ENCODE peak calls at places on chromosomes 7 and 10, in four cellular contexts. One of them, this sample, is unnamed.
A peak's percentile ranks its signal among the peaks of the same experiment; 100 is the strongest.

GRCh38 chr10:97643586-97643985 is 3.1 kb downstream of the PI4K2A start:
- DNase-seq in fibroblast of lung: no peak
- DNase-seq in AG09309: no peak
- DNase-seq in HCT116: no peak
- DNase-seq in this sample: no peak

GRCh38 chr10:72689660-72690059 is 2.3 kb upstream of the MCU start:
- DNase-seq in fibroblast of lung: no peak
- DNase-seq in HCT116: no peak
- DNase-seq in AG09309: no peak
- DNase-seq in this sample: no peak

GRCh38 chr7:130853503-130854279 is 119.7 kb upstream of the KLF14 start:
- DNase-seq in fibroblast of lung: no peak
- DNase-seq in HCT116: peak; percentile 96
- DNase-seq in AG09309: peak; percentile 55
- DNase-seq in this sample: no peak

GRCh38 chr7:102287465-102288146 is 938 bp downstream of the SH2B2 start:
- DNase-seq in fibroblast of lung: peak; percentile 12
- DNase-seq in AG09309: no peak
- DNase-seq in HCT116: no peak
- DNase-seq in this sample: no peak

GRCh38 chr7:55271069-55271468 is 94.1 kb upstream of the LANCL2 start:
- DNase-seq in AG09309: no peak
- DNase-seq in HCT116: no peak
- DNase-seq in fibroblast of lung: peak; percentile 24
- DNase-seq in this sample: no peak

GRCh38 chr10:24858244-24858907 is 94.0 kb downstream of the PRTFDC1 start:
- DNase-seq in fibroblast of lung: peak; percentile 52
- DNase-seq in AG09309: peak; percentile 24
- DNase-seq in HCT116: no peak
- DNase-seq in this sample: no peak

GRCh38 chr7:126483972-126484371 is 768.8 kb downstream of the GRM8 start:
- DNase-seq in HCT116: no peak
- DNase-seq in fibroblast of lung: no peak
- DNase-seq in AG09309: no peak
- DNase-seq in this sample: no peak

GRCh38 chr10:127577878-127578627 is 28.9 kb downstream of the NPS start:
- DNase-seq in HCT116: no peak
- DNase-seq in AG09309: no peak
- DNase-seq in fibroblast of lung: no peak
- DNase-seq in this sample: no peak

GRCh38 chr7:2728309-2729042 is 40.5 kb downstream of the AMZ1 start:
- DNase-seq in AG09309: no peak
- DNase-seq in fibroblast of lung: peak; percentile 27
- DNase-seq in HCT116: no peak
- DNase-seq in this sample: no peak

GRCh38 chr7:32941181-32941995 is 15.9 kb upstream of the FKBP9 start:
- DNase-seq in fibroblast of lung: no peak
- DNase-seq in HCT116: no peak
- DNase-seq in AG09309: no peak
- DNase-seq in this sample: no peak

GRCh38 chr7:87474533-87475358 is 734 bp downstream of the ABCB4 start:
- DNase-seq in fibroblast of lung: no peak
- DNase-seq in HCT116: no peak
- DNase-seq in AG09309: peak; percentile 46
- DNase-seq in this sample: no peak

GRCh38 chr7:135571834-135572233 is 14.1 kb downstream of the NUP205 start:
- DNase-seq in HCT116: no peak
- DNase-seq in AG09309: no peak
- DNase-seq in fibroblast of lung: no peak
- DNase-seq in this sample: no peak

GRCh38 chr7:44618754-44619153 is 12.3 kb downstream of the OGDH start:
- DNase-seq in HCT116: peak; percentile 21
- DNase-seq in AG09309: no peak
- DNase-seq in fibroblast of lung: no peak
- DNase-seq in this sample: no peak

GRCh38 chr10:51733061-51733460 is 33.7 kb upstream of the CSTF2T start:
- DNase-seq in HCT116: no peak
- DNase-seq in AG09309: no peak
- DNase-seq in fibroblast of lung: peak; percentile 13
- DNase-seq in this sample: no peak

GRCh38 chr10:58435297-58435696 is 50.1 kb downstream of the TFAM start:
- DNase-seq in fibroblast of lung: peak; percentile 94
- DNase-seq in AG09309: peak; percentile 96
- DNase-seq in HCT116: peak; percentile 88
- DNase-seq in this sample: peak; percentile 99

GRCh38 chr7:80826520-80827237 is 92.2 kb downstream of the SEMA3C start:
- DNase-seq in HCT116: peak; percentile 29
- DNase-seq in AG09309: no peak
- DNase-seq in fibroblast of lung: peak; percentile 69
- DNase-seq in this sample: peak; percentile 94

GRCh38 chr7:12861070-12861469 is 173.6 kb downstream of the ARL4A start:
- DNase-seq in AG09309: no peak
- DNase-seq in HCT116: no peak
- DNase-seq in fibroblast of lung: peak; percentile 4
- DNase-seq in this sample: peak; percentile 53

GRCh38 chr10:97498841-97499560 is at the start of gene UBTD1:
- DNase-seq in AG09309: no peak
- DNase-seq in HCT116: no peak
- DNase-seq in fibroblast of lung: peak; percentile 41
- DNase-seq in this sample: no peak

GRCh38 chr10:102652170-102652926 is 8.1 kb downstream of the TRIM8 start:
- DNase-seq in HCT116: no peak
- DNase-seq in AG09309: no peak
- DNase-seq in fibroblast of lung: no peak
- DNase-seq in this sample: no peak
- TF ChIP-seq CTCF in HCT116: no peak
- TF ChIP-seq CTCF in AG09309: no peak
- TF ChIP-seq CTCF in fibroblast of lung: no peak
- TF ChIP-seq CTCF in this sample: no peak

GRCh38 chr10:69328346-69328687 is 50.0 kb downstream of the HK1 start:
- DNase-seq in HCT116: no peak
- DNase-seq in fibroblast of lung: no peak
- DNase-seq in AG09309: no peak
- DNase-seq in this sample: no peak
- H3K4me3 ChIP-seq in HCT116: no peak overlapping the region
- H3K4me3 ChIP-seq in fibroblast of lung: peak overlapping the region; percentile 27
- H3K4me3 ChIP-seq in AG09309: no peak overlapping the region
- H3K4me3 ChIP-seq in this sample: no peak overlapping the region

GRCh38 chr10:119644215-119644826 is 6.9 kb upstream of the BAG3 start:
- DNase-seq in fibroblast of lung: no peak
- DNase-seq in AG09309: no peak
- DNase-seq in HCT116: no peak
- DNase-seq in this sample: no peak
- TF ChIP-seq CTCF in fibroblast of lung: peak; percentile 17
- TF ChIP-seq CTCF in AG09309: peak; percentile 41
- TF ChIP-seq CTCF in HCT116: peak; percentile 52
- TF ChIP-seq CTCF in this sample: no peak

GRCh38 chr10:102397222-102398171 is 2.0 kb downstream of the NFKB2 start:
- DNase-seq in fibroblast of lung: no peak
- DNase-seq in AG09309: no peak
- DNase-seq in HCT116: no peak
- DNase-seq in this sample: no peak
- H3K4me3 ChIP-seq in fibroblast of lung: no peak overlapping the region
- H3K4me3 ChIP-seq in AG09309: no peak overlapping the region
- H3K4me3 ChIP-seq in HCT116: no peak overlapping the region
- H3K4me3 ChIP-seq in this sample: no peak overlapping the region

GRCh38 chr7:356087-356486 is 66.1 kb downstream of the FOXL3 start:
- DNase-seq in HCT116: no peak
- DNase-seq in AG09309: no peak
- DNase-seq in fibroblast of lung: no peak
- DNase-seq in this sample: no peak

GRCh38 chr7:355568-355967 is 65.6 kb downstream of the FOXL3 start:
- DNase-seq in HCT116: no peak
- DNase-seq in fibroblast of lung: no peak
- DNase-seq in AG09309: no peak
- DNase-seq in this sample: no peak

GRCh38 chr7:353746-354325 is 63.9 kb downstream of the FOXL3 start:
- DNase-seq in AG09309: no peak
- DNase-seq in HCT116: no peak
- DNase-seq in fibroblast of lung: no peak
- DNase-seq in this sample: no peak

GRCh38 chr7:356691-357462 is 66.9 kb downstream of the FOXL3 start:
- DNase-seq in AG09309: no peak
- DNase-seq in HCT116: no peak
- DNase-seq in fibroblast of lung: no peak
- DNase-seq in this sample: no peak

GRCh38 chr7:354597-355470 is 64.9 kb downstream of the FOXL3 start:
- DNase-seq in fibroblast of lung: no peak
- DNase-seq in AG09309: no peak
- DNase-seq in HCT116: no peak
- DNase-seq in this sample: no peak
- TF ChIP-seq CTCF in fibroblast of lung: no peak
- TF ChIP-seq CTCF in AG09309: no peak
- TF ChIP-seq CTCF in HCT116: no peak
- TF ChIP-seq CTCF in this sample: no peak

GRCh38 chr10:104321716-104322415 is 16.4 kb downstream of the ITPRIP start:
- DNase-seq in AG09309: no peak
- DNase-seq in fibroblast of lung: no peak
- DNase-seq in HCT116: no peak
- DNase-seq in this sample: no peak

GRCh38 chr10:104321226-104321625 is 17.0 kb downstream of the ITPRIP start:
- DNase-seq in AG09309: no peak
- DNase-seq in HCT116: no peak
- DNase-seq in fibroblast of lung: no peak
- DNase-seq in this sample: no peak

GRCh38 chr10:104323721-104324686 is 14.3 kb downstream of the ITPRIP start:
- DNase-seq in AG09309: no peak
- DNase-seq in fibroblast of lung: no peak
- DNase-seq in HCT116: no peak
- DNase-seq in this sample: no peak

GRCh38 chr10:104323085-104323484 is 15.2 kb downstream of the ITPRIP start:
- DNase-seq in AG09309: no peak
- DNase-seq in HCT116: no peak
- DNase-seq in fibroblast of lung: no peak
- DNase-seq in this sample: no peak

GRCh38 chr10:104322416-104322782 is 15.9 kb downstream of the ITPRIP start:
- DNase-seq in AG09309: no peak
- DNase-seq in fibroblast of lung: no peak
- DNase-seq in HCT116: no peak
- DNase-seq in this sample: no peak
- H3K4me3 ChIP-seq in AG09309: no peak overlapping the region
- H3K4me3 ChIP-seq in fibroblast of lung: no peak overlapping the region
- H3K4me3 ChIP-seq in HCT116: no peak overlapping the region
- H3K4me3 ChIP-seq in this sample: no peak overlapping the region

GRCh38 chr10:96043157-96043894 is at the start of gene CCNJ:
- DNase-seq in HCT116: peak; percentile 77
- DNase-seq in AG09309: peak; percentile 47
- DNase-seq in fibroblast of lung: peak; percentile 89
- DNase-seq in this sample: peak; percentile 73
- TF ChIP-seq CTCF in HCT116: no peak
- TF ChIP-seq CTCF in AG09309: no peak
- TF ChIP-seq CTCF in fibroblast of lung: peak; percentile 10
- TF ChIP-seq CTCF in this sample: no peak

GRCh38 chr7:94393251-94393758 is 1.4 kb upstream of the COL1A2 start:
- DNase-seq in AG09309: no peak
- DNase-seq in fibroblast of lung: peak; percentile 54
- DNase-seq in HCT116: no peak
- DNase-seq in this sample: no peak

GRCh38 chr7:94395141-94396041 is 696 bp downstream of the COL1A2 start:
- DNase-seq in fibroblast of lung: peak; percentile 95
- DNase-seq in AG09309: no peak
- DNase-seq in HCT116: peak; percentile 59
- DNase-seq in this sample: peak; percentile 89

GRCh38 chr7:94394399-94395140 is at the start of gene COL1A2:
- DNase-seq in AG09309: peak; percentile 99
- DNase-seq in fibroblast of lung: peak; percentile 98
- DNase-seq in HCT116: no peak
- DNase-seq in this sample: peak; percentile 87

GRCh38 chr7:94392391-94392782 is 2.3 kb upstream of the COL1A2 start:
- DNase-seq in fibroblast of lung: no peak
- DNase-seq in HCT116: no peak
- DNase-seq in AG09309: no peak
- DNase-seq in this sample: no peak

DNA sequence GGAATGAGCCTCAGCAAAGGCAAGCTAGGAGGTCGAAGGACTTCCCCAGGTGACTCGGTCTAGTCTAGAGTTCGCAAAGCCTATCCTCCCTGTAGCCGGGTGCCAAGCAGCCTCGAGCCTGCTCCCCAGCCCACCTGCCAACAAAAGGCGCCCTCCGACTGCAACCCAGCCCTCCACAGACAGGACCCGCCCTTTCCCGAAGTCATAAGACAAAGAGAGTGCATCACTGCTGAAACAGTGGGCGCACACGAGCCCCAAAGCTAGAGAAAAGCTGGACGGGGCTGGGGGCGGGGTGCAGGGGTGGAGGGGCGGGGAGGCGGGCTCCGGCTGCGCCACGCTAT is 667 bp upstream of the COL1A2 start:
- DNase-seq in HCT116: no peak
- DNase-seq in AG09309: no peak
- DNase-seq in fibroblast of lung: no peak
- DNase-seq in this sample: no peak
- H3K4me3 ChIP-seq in HCT116: no peak overlapping the region
- H3K4me3 ChIP-seq in AG09309: peak overlapping the region; percentile 87
- H3K4me3 ChIP-seq in fibroblast of lung: peak overlapping the region; percentile 97
- H3K4me3 ChIP-seq in this sample: peak overlapping the region; percentile 99

DNA sequence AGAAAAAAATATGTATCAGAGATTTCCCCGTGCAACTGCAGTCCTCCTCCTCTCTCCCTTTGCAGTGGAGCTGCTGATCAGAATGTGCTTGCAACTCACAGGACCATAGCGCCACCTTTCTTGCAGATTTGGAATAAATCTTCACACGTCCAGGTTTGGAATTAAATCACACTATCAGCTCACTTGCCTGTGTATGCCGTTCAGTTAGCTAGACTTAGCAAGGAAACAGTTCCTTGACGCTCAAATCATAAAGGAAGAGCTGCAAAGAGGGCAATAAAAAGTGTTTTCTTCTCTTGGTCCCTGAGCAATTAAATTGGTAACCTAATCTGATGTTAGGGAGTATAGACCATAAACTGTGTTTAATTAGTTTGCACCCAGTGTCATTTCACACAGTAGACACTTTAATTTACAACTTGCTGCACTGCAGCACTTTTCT is 77.4 kb downstream of the PON1 start:
- DNase-seq in AG09309: peak; percentile 37
- DNase-seq in fibroblast of lung: peak; percentile 86
- DNase-seq in HCT116: peak; percentile 54
- DNase-seq in this sample: peak; percentile 80
- TF ChIP-seq CTCF in AG09309: peak; percentile 70
- TF ChIP-seq CTCF in fibroblast of lung: peak; percentile 81
- TF ChIP-seq CTCF in HCT116: peak; percentile 62
- TF ChIP-seq CTCF in this sample: peak; percentile 70

This sample was measured in astrocyte of the cerebellum.